ENCODE peak calls at places on chromosome 10, in ten cellular contexts. K is SK-N-SH, R is heart left ventricle, E is tibial artery, Q is AG09309, H is GM12864, O is right lobe of liver, D is BE2C, Y is AG04450, S is A673. P is an unnamed sample.

GRCh38 chr10:47354162-47354561 is 6.0 kb downstream of the RBP3 start:
- DNase-seq in K (no peak), R (no peak), E (peak), Q (no peak), H (no peak), O (no peak), D (no peak), Y (no peak), S (no peak), P (no peak)

GRCh38 chr10:71068811-71069411 is 143.5 kb upstream of the UNC5B start:
- DNase-seq in K (peak), R (peak), E (peak), Q (peak), H (no peak), O (no peak), D (peak), Y (no peak), S (no peak), P (no peak)

GRCh38 chr10:64450312-64450711 is 929.1 kb downstream of the REEP3 start:
- DNase-seq in K (no peak), R (no peak), E (no peak), Q (no peak), H (no peak), O (no peak), D (no peak), Y (no peak), S (no peak), P (no peak)

GRCh38 chr10:26733750-26734568 is 36.5 kb downstream of the PDSS1 start:
- DNase-seq in K (no peak), R (no peak), E (no peak), Q (no peak), H (no peak), O (peak), D (no peak), Y (no peak), S (no peak), P (no peak)

GRCh38 chr10:26214538-26215461 is 1.8 kb upstream of the GAD2 start:
- DNase-seq in K (peak), R (no peak), E (no peak), Q (no peak), H (no peak), O (no peak), D (no peak), Y (no peak), S (no peak), P (no peak)

GRCh38 chr10:22823109-22823508 is 104.7 kb upstream of the ARMC3 start:
- DNase-seq in K (no peak), R (no peak), E (no peak), Q (peak), H (no peak), O (no peak), D (no peak), Y (no peak), S (peak), P (peak)

GRCh38 chr10:103066141-103067098 is 126.7 kb downstream of the NT5C2 start:
- DNase-seq in K (peak), R (no peak), E (no peak), Q (no peak), H (no peak), O (no peak), D (no peak), Y (no peak), S (no peak), P (no peak)

GRCh38 chr10:74750848-74751274 is 75.5 kb upstream of the KAT6B start:
- DNase-seq in K (no peak), R (no peak), E (peak), Q (no peak), H (no peak), O (no peak), D (no peak), Y (no peak), S (no peak), P (no peak)

GRCh38 chr10:130038611-130039109 is 72.0 kb downstream of the C10orf143 start:
- DNase-seq in K (no peak), R (no peak), E (peak), Q (no peak), H (no peak), O (peak), D (no peak), Y (no peak), S (no peak), P (no peak)

GRCh38 chr10:62760401-62760800 is 44.1 kb upstream of the ADO start:
- DNase-seq in K (no peak), R (peak), E (no peak), Q (no peak), H (no peak), O (no peak), D (no peak), Y (no peak), S (no peak), P (no peak)

GRCh38 chr10:370222-370825 is 235.1 kb downstream of the ZMYND11 start:
- DNase-seq in K (peak), R (no peak), E (no peak), Q (no peak), H (no peak), O (no peak), D (no peak), Y (peak), S (no peak), P (no peak)

GRCh38 chr10:37975407-37975991 is 948 bp downstream of the ZNF25 start:
- DNase-seq in K (peak), R (no peak), E (no peak), Q (no peak), H (no peak), O (no peak), D (no peak), Y (no peak), S (peak), P (no peak)

GRCh38 chr10:71218046-71218832 is 5.9 kb downstream of the UNC5B start:
- DNase-seq in K (no peak), R (peak), E (peak), Q (no peak), H (no peak), O (no peak), D (peak), Y (no peak), S (no peak), P (no peak)

GRCh38 chr10:97319671-97320479 is 804 bp downstream of the FRAT1 start:
- DNase-seq in K (peak), R (peak), E (peak), Q (no peak), H (no peak), O (peak), D (peak), Y (no peak), S (peak), P (no peak)

GRCh38 chr10:29895436-29895835 is 163.9 kb downstream of the JCAD start:
- DNase-seq in K (peak), R (peak), E (peak), Q (peak), H (no peak), O (no peak), D (no peak), Y (peak), S (peak), P (no peak)

GRCh38 chr10:15245530-15245929 is 77.0 kb upstream of the NMT2 start:
- DNase-seq in K (peak), R (no peak), E (no peak), Q (no peak), H (no peak), O (no peak), D (peak), Y (no peak), S (peak), P (no peak)

GRCh38 chr10:108629843-108630242 is 1293.5 kb downstream of the XPNPEP1 start:
- DNase-seq in K (no peak), R (no peak), E (no peak), Q (no peak), H (no peak), O (no peak), D (no peak), Y (no peak), S (no peak), P (no peak)

GRCh38 chr10:132375116-132375794 is 21.7 kb upstream of the PWWP2B start:
- DNase-seq in K (no peak), R (no peak), E (peak), Q (no peak), H (no peak), O (no peak), D (no peak), Y (no peak), S (no peak), P (no peak)

GRCh38 chr10:83713423-83713822 is 425.9 kb upstream of the GHITM start:
- DNase-seq in K (no peak), R (no peak), E (no peak), Q (no peak), H (no peak), O (no peak), D (no peak), Y (no peak), S (no peak), P (no peak)

GRCh38 chr10:59102394-59102793 is 74.0 kb upstream of the PHYHIPL start:
- DNase-seq in K (no peak), R (no peak), E (no peak), Q (no peak), H (no peak), O (no peak), D (no peak), Y (no peak), S (no peak), P (no peak)

GRCh38 chr10:18321371-18321770 is 181.1 kb downstream of the CACNB2 start:
- DNase-seq in K (no peak), R (no peak), E (no peak), Q (no peak), H (no peak), O (no peak), D (no peak), Y (no peak), S (no peak), P (no peak)

GRCh38 chr10:131708225-131708624 is 192.6 kb upstream of the PPP2R2D start:
- DNase-seq in K (no peak), R (no peak), E (no peak), Q (no peak), H (no peak), O (no peak), D (no peak), Y (no peak), S (no peak), P (no peak)

GRCh38 chr10:71309919-71310318 is 9.1 kb upstream of the SLC29A3 start:
- DNase-seq in K (no peak), R (no peak), E (no peak), Q (no peak), H (no peak), O (no peak), D (no peak), Y (no peak), S (no peak), P (no peak)

GRCh38 chr10:93566435-93567276 is at the start of gene FFAR4:
- DNase-seq in K (peak), R (peak), E (peak), Q (no peak), H (no peak), O (peak), D (no peak), Y (no peak), S (no peak), P (no peak)

GRCh38 chr10:121217331-121217730 is 366.2 kb downstream of the WDR11 start:
- DNase-seq in K (no peak), R (no peak), E (no peak), Q (no peak), H (no peak), O (no peak), D (no peak), Y (no peak), S (no peak), P (no peak)

GRCh38 chr10:132912685-132913558 is 29.4 kb downstream of the CFAP46 start:
- DNase-seq in K (no peak), R (no peak), E (peak), Q (no peak), H (no peak), O (peak), D (no peak), Y (no peak), S (no peak), P (no peak)

GRCh38 chr10:98536551-98536950 is 89.8 kb upstream of the HPS1 start:
- DNase-seq in K (no peak), R (no peak), E (no peak), Q (no peak), H (no peak), O (no peak), D (no peak), Y (no peak), S (no peak), P (no peak)

DNA sequence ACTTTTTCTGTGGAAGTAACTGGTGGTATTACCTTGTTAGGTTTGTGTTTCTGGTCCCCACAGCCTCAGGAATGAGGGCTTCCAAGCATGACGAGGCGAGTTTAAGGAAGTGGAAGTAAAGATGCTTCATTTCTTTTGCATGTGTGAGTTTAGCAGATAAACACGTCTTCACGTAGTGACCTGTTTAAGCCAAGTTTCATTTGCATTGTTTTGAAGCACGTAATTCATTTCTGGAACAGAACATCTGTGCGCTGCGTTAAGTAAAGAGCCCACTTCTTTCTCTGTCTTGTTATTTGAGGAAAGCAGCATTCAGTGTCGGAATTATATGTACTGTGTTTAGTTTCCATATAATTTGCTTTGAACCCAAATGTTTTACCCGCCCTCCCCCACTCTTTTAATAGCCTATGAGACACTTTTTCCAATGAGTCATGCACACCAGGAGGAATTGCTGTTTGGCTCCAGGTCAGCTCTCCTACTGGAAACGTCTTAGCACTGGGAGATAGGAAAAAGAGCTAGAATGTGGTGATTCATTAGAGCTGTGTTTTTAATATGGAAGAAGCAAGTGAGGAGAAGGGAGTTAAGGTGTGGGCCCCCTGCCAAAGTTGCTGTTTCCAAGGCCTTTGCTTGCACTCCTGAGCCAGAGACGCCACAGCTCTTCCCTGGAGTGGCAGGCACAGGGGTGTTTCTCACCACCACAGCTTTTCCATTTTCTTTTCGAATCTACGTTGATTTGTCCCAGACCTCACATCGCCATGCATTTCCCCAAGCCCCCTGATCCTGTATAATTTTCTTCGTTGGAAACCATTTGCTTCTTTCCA is 36.8 kb downstream of the BTBD16 start:
- DNase-seq in K (no peak), R (peak), E (peak), Q (peak), H (peak), O (no peak), D (no peak), Y (peak), S (peak), P (peak)
- H3K4me3 ChIP-seq in K (peak), R (peak), E (peak), Q (peak), H (no peak), O (no peak), D (no peak), Y (peak), S (no peak), P (peak)

GRCh38 chr10:124482876-124483275 is 21.3 kb downstream of the LHPP start:
- DNase-seq in K (no peak), R (no peak), E (no peak), Q (no peak), H (no peak), O (no peak), D (no peak), Y (no peak), S (no peak), P (no peak)
- TF ChIP-seq CTCF in K (no peak), R (no peak), E (no peak), Q (no peak), H (no peak), O (no peak), D (no peak), Y (no peak), S (no peak), P (no peak)

DNA sequence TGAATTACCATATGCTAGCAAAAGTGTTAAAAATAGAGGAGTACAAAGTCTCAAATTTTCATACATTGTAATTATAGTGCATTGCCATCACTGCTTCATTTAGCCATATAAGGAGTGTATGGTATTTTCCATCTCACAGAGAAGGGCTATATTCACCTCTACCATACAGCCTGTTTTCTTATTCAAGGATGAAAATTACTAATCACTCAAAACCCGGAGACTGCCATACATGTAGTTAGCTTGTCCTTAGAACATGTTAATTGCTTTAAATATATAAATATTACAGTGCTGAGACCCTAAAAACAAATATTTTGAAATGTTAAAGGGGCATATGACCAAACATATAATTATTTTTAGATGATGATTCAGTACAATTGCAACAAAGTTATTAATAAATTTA is 49.4 kb downstream of the CPEB3 start:
- DNase-seq in K (no peak), R (no peak), E (no peak), Q (no peak), H (no peak), O (no peak), D (no peak), Y (no peak), S (no peak), P (no peak)
- H3K4me3 ChIP-seq in K (peak), R (peak), E (peak), Q (no peak), H (peak), O (peak), D (peak), Y (peak), S (peak), P (peak)

DNA sequence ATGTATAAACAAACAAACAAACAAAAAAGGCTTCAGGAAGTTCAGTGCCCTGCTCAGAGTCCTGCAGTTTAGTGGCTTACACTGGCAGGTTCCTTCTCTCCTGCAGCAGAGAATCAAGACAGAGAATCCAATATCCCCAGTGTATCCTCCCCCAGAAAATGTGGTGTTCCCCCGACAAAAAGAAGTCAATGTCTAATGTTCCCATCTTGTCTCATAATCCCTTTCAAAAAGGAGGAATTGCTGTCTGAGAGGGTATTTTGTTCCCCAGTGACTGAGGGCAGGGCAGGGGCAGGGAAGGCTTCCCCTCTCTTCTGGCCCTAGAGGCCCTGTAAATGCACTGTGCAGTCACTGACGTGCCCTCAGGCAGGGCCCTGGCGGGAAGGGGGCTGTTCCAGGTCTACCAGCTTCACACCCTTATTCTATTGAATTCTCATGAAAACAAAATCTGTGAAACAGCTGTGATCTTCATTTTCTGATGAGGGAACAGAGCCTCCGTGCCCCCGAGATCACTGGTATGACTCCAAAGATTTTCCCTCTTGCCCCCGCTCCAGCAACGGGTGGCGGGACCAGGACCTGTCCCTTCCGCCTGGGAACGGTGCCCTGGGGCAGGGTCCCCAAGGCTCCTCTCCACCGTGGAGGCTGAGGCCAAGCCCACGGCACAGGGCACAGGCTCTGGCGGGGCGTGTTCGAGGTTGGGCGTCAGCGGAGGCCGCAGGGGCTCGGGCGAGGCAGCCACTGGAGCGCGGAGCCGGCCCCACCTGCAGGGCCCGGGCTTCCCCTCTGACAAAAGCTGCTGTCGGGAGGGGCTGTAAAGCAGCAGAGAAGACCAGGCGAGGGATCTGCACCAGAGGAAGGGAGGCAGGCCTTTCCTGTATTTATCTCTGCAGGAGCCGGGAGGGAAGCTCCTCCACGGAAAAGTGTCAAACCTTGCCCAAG is 13.4 kb upstream of the WDFY4 start:
- DNase-seq in K (no peak), R (no peak), E (no peak), Q (no peak), H (no peak), O (no peak), D (no peak), Y (no peak), S (no peak), P (no peak)
- TF ChIP-seq CTCF in K (no peak), R (no peak), E (no peak), Q (no peak), H (no peak), O (no peak), D (no peak), Y (no peak), S (no peak), P (no peak)

GRCh38 chr10:77424257-77424656 is 213.4 kb downstream of the KCNMA1 start:
- DNase-seq in K (no peak), R (no peak), E (no peak), Q (no peak), H (no peak), O (no peak), D (no peak), Y (no peak), S (no peak), P (no peak)
- H3K4me3 ChIP-seq in K (no peak), R (no peak), E (no peak), Q (no peak), H (no peak), O (no peak), D (no peak), Y (no peak), S (no peak), P (no peak)

GRCh38 chr10:13440709-13441061 is 88.1 kb downstream of the BEND7 start:
- DNase-seq in K (no peak), R (no peak), E (no peak), Q (no peak), H (no peak), O (no peak), D (no peak), Y (no peak), S (no peak), P (no peak)
- TF ChIP-seq CTCF in K (no peak), R (no peak), E (no peak), Q (no peak), H (no peak), O (no peak), D (no peak), Y (no peak), S (no peak), P (no peak)

P was measured in epithelial cell of proximal tubule.